ENCODE peak calls at places on chromosomes 12 and 14, in six cellular contexts. One of them, this sample, is unnamed.

GRCh38 chr12:111031956-111032919 is 111.9 kb upstream of the MYL2 start:
- DNase-seq in fibroblast of lung: no peak
- DNase-seq in gastrocnemius medialis: no peak
- DNase-seq in OCI-LY7: no peak
- DNase-seq in left ventricle myocardium inferior: no peak
- DNase-seq in astrocyte: no peak
- DNase-seq in this sample: no peak

GRCh38 chr14:93911975-93912374 is 15.2 kb upstream of the FAM181A start:
- DNase-seq in astrocyte: no peak
- DNase-seq in left ventricle myocardium inferior: no peak
- DNase-seq in gastrocnemius medialis: no peak
- DNase-seq in OCI-LY7: no peak
- DNase-seq in fibroblast of lung: no peak
- DNase-seq in this sample: no peak

GRCh38 chr12:104458645-104459555 is 2.2 kb downstream of the CHST11 start:
- DNase-seq in fibroblast of lung: no peak
- DNase-seq in left ventricle myocardium inferior: peak
- DNase-seq in OCI-LY7: no peak
- DNase-seq in astrocyte: peak
- DNase-seq in gastrocnemius medialis: no peak
- DNase-seq in this sample: no peak

GRCh38 chr12:27198036-27198435 is 46.0 kb upstream of the STK38L start:
- DNase-seq in fibroblast of lung: peak
- DNase-seq in gastrocnemius medialis: no peak
- DNase-seq in left ventricle myocardium inferior: no peak
- DNase-seq in astrocyte: peak
- DNase-seq in OCI-LY7: no peak
- DNase-seq in this sample: peak

GRCh38 chr12:62530596-62530995 is 64.0 kb downstream of the MON2 start:
- DNase-seq in astrocyte: peak
- DNase-seq in left ventricle myocardium inferior: no peak
- DNase-seq in OCI-LY7: no peak
- DNase-seq in gastrocnemius medialis: no peak
- DNase-seq in fibroblast of lung: peak
- DNase-seq in this sample: no peak

GRCh38 chr14:32896979-32897723 is 41.5 kb upstream of the NPAS3 start:
- DNase-seq in astrocyte: peak
- DNase-seq in left ventricle myocardium inferior: no peak
- DNase-seq in OCI-LY7: no peak
- DNase-seq in gastrocnemius medialis: no peak
- DNase-seq in fibroblast of lung: peak
- DNase-seq in this sample: no peak

GRCh38 chr14:92924247-92924646 is 1.3 kb downstream of the CHGA start:
- DNase-seq in fibroblast of lung: no peak
- DNase-seq in gastrocnemius medialis: no peak
- DNase-seq in left ventricle myocardium inferior: no peak
- DNase-seq in astrocyte: no peak
- DNase-seq in OCI-LY7: peak
- DNase-seq in this sample: no peak

GRCh38 chr14:37939442-37940028 is 268.2 kb upstream of the SSTR1 start:
- DNase-seq in fibroblast of lung: no peak
- DNase-seq in astrocyte: no peak
- DNase-seq in OCI-LY7: no peak
- DNase-seq in left ventricle myocardium inferior: no peak
- DNase-seq in gastrocnemius medialis: no peak
- DNase-seq in this sample: no peak

GRCh38 chr12:107032266-107032665 is 45.3 kb upstream of the MTERF2 start:
- DNase-seq in OCI-LY7: no peak
- DNase-seq in gastrocnemius medialis: no peak
- DNase-seq in astrocyte: no peak
- DNase-seq in fibroblast of lung: no peak
- DNase-seq in left ventricle myocardium inferior: no peak
- DNase-seq in this sample: no peak

GRCh38 chr12:58452546-58452945 is 467.8 kb downstream of the LRIG3 start:
- DNase-seq in left ventricle myocardium inferior: no peak
- DNase-seq in fibroblast of lung: peak
- DNase-seq in astrocyte: peak
- DNase-seq in OCI-LY7: no peak
- DNase-seq in gastrocnemius medialis: no peak
- DNase-seq in this sample: no peak

DNA sequence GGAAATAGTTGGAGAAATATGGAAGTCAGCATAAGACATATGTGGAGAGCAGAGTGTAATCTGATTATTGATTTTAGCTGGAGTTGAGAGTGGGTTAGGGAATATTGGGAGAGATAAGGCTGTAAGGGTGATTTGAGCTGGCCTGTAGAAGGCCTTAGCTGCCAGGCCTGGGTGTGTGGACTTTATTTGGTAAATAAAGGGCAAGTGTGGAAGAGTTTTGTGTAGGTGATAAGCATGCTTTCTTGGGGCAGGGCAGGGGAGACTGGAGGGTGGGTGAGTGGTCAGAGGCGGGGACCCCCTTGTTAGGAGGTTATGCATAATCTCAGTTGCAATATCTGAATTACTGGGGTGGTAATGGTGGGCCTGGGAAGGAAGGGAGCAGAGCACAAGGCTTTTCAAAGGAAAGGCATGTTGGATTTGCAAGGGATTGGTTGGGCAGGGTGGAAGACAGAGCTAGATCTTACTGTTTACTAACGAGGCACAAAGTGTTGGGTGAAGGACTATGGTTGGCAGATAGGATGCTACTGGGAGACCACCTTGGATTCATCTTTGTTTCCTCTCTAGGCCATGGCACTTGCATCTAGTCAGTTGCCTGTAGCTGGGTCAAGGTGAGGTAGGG is 5.5 kb downstream of the KHNYN start:
- DNase-seq in OCI-LY7: no peak
- DNase-seq in left ventricle myocardium inferior: no peak
- DNase-seq in gastrocnemius medialis: no peak
- DNase-seq in astrocyte: no peak
- DNase-seq in fibroblast of lung: no peak
- DNase-seq in this sample: no peak
- H3K27ac ChIP-seq in OCI-LY7: no peak
- H3K27ac ChIP-seq in left ventricle myocardium inferior: peak
- H3K27ac ChIP-seq in gastrocnemius medialis: no peak
- H3K27ac ChIP-seq in astrocyte: no peak
- H3K27ac ChIP-seq in fibroblast of lung: no peak
- H3K27ac ChIP-seq in this sample: no peak

GRCh38 chr12:120103371-120103770 is 13.2 kb downstream of the RAB35 start:
- DNase-seq in gastrocnemius medialis: no peak
- DNase-seq in astrocyte: no peak
- DNase-seq in left ventricle myocardium inferior: no peak
- DNase-seq in fibroblast of lung: no peak
- DNase-seq in OCI-LY7: no peak
- DNase-seq in this sample: no peak

GRCh38 chr12:120101182-120101581 is 15.4 kb downstream of the RAB35 start:
- DNase-seq in astrocyte: no peak
- DNase-seq in OCI-LY7: no peak
- DNase-seq in left ventricle myocardium inferior: no peak
- DNase-seq in fibroblast of lung: peak
- DNase-seq in gastrocnemius medialis: peak
- DNase-seq in this sample: no peak

GRCh38 chr12:120102189-120103043 is 14.1 kb downstream of the RAB35 start:
- DNase-seq in OCI-LY7: no peak
- DNase-seq in gastrocnemius medialis: no peak
- DNase-seq in left ventricle myocardium inferior: no peak
- DNase-seq in astrocyte: no peak
- DNase-seq in fibroblast of lung: no peak
- DNase-seq in this sample: no peak

GRCh38 chr12:120101617-120102016 is 14.9 kb downstream of the RAB35 start:
- DNase-seq in gastrocnemius medialis: no peak
- DNase-seq in OCI-LY7: no peak
- DNase-seq in left ventricle myocardium inferior: no peak
- DNase-seq in fibroblast of lung: no peak
- DNase-seq in astrocyte: no peak
- DNase-seq in this sample: no peak

GRCh38 chr12:120103044-120103338 is 13.6 kb downstream of the RAB35 start:
- DNase-seq in OCI-LY7: no peak
- DNase-seq in fibroblast of lung: no peak
- DNase-seq in left ventricle myocardium inferior: no peak
- DNase-seq in gastrocnemius medialis: no peak
- DNase-seq in astrocyte: no peak
- DNase-seq in this sample: no peak
- H3K4me3 ChIP-seq in OCI-LY7: no peak
- H3K4me3 ChIP-seq in fibroblast of lung: no peak
- H3K4me3 ChIP-seq in left ventricle myocardium inferior: no peak
- H3K4me3 ChIP-seq in gastrocnemius medialis: no peak
- H3K4me3 ChIP-seq in astrocyte: no peak
- H3K4me3 ChIP-seq in this sample: no peak

GRCh38 chr12:124581792-124582424 is 14.5 kb upstream of the NCOR2 start:
- DNase-seq in OCI-LY7: no peak
- DNase-seq in fibroblast of lung: no peak
- DNase-seq in gastrocnemius medialis: no peak
- DNase-seq in left ventricle myocardium inferior: peak
- DNase-seq in astrocyte: no peak
- DNase-seq in this sample: no peak
- H3K27ac ChIP-seq in OCI-LY7: no peak
- H3K27ac ChIP-seq in fibroblast of lung: no peak
- H3K27ac ChIP-seq in gastrocnemius medialis: no peak
- H3K27ac ChIP-seq in left ventricle myocardium inferior: peak
- H3K27ac ChIP-seq in astrocyte: no peak
- H3K27ac ChIP-seq in this sample: no peak

DNA sequence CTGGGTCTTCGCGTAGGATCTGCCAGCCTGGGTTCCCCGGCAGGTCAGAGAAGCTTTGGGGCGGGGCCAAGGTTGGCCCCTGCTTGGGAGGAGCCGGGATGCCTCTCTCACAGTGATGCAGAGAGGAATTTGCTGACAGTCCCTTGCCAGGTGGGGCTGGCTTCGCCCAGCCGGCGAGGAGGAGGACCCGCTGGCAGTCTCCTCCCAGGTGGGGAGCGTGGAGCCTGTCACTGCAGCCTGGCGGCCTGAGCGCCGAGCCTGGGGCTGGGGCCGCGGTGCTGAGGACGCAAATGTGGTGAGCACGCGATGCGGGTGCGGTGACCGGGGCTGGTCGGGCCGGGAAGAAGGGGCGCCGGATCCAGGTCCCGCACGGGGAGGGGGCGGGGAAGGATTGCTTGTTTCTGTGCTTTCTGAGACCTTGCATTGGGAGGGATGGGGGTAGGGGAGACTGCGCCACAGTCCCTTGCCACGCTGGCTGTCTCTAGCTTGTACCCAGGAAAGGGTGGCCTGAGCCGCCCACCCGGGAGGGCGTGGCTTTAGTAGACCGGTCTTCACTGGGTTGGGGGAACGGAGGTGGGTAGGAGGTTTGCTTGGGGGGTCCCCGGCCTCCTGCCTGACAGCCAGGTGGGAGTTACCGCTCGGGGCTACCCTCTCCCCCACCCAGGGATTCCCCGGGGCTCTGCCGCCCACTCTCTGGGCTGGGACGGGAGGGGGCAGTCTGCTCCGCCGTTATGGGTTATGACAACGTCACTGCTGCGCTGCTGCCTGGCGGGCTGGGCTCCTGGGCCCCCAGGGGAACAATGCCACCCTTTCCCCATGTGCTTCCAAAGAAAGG is at the start of gene TMEM63C:
- DNase-seq in left ventricle myocardium inferior: no peak
- DNase-seq in OCI-LY7: peak
- DNase-seq in gastrocnemius medialis: no peak
- DNase-seq in fibroblast of lung: no peak
- DNase-seq in astrocyte: peak
- DNase-seq in this sample: no peak
- H3K4me3 ChIP-seq in left ventricle myocardium inferior: peak
- H3K4me3 ChIP-seq in OCI-LY7: peak
- H3K4me3 ChIP-seq in gastrocnemius medialis: peak
- H3K4me3 ChIP-seq in fibroblast of lung: no peak
- H3K4me3 ChIP-seq in astrocyte: peak
- H3K4me3 ChIP-seq in this sample: peak

GRCh38 chr12:10554971-10555481 is 49.3 kb downstream of the EIF2S3B start:
- DNase-seq in astrocyte: no peak
- DNase-seq in fibroblast of lung: no peak
- DNase-seq in OCI-LY7: no peak
- DNase-seq in left ventricle myocardium inferior: no peak
- DNase-seq in gastrocnemius medialis: no peak
- DNase-seq in this sample: no peak

GRCh38 chr12:10557766-10558165 is 52.1 kb downstream of the EIF2S3B start:
- DNase-seq in OCI-LY7: peak
- DNase-seq in fibroblast of lung: no peak
- DNase-seq in gastrocnemius medialis: no peak
- DNase-seq in astrocyte: no peak
- DNase-seq in left ventricle myocardium inferior: no peak
- DNase-seq in this sample: no peak

GRCh38 chr12:10559241-10559640 is 53.6 kb downstream of the EIF2S3B start:
- DNase-seq in OCI-LY7: peak
- DNase-seq in astrocyte: no peak
- DNase-seq in gastrocnemius medialis: no peak
- DNase-seq in fibroblast of lung: no peak
- DNase-seq in left ventricle myocardium inferior: no peak
- DNase-seq in this sample: no peak

GRCh38 chr12:10557329-10557728 is 51.6 kb downstream of the EIF2S3B start:
- DNase-seq in fibroblast of lung: no peak
- DNase-seq in left ventricle myocardium inferior: no peak
- DNase-seq in OCI-LY7: peak
- DNase-seq in astrocyte: no peak
- DNase-seq in gastrocnemius medialis: no peak
- DNase-seq in this sample: no peak

DNA sequence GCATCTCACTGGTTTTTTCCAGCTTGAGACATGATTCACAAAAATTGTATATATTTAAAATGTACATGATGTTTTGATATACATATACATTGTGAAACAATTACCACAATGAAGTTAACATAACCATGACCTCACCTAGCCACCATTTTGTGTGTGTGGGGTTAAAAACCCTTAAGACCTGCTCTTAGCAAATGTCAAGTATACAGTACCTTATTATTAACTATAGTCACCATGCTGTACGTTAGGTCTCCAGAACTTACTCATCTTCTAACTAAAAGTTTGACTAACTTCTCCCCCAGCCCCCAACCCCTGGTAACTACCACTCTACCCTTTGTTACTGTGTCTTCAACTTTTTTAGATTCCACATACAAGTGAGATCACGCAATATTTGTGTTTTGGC is 52.6 kb downstream of the EIF2S3B start:
- DNase-seq in fibroblast of lung: no peak
- DNase-seq in left ventricle myocardium inferior: no peak
- DNase-seq in OCI-LY7: peak
- DNase-seq in astrocyte: no peak
- DNase-seq in gastrocnemius medialis: no peak
- DNase-seq in this sample: no peak
- H3K27ac ChIP-seq in fibroblast of lung: no peak
- H3K27ac ChIP-seq in left ventricle myocardium inferior: no peak
- H3K27ac ChIP-seq in OCI-LY7: peak
- H3K27ac ChIP-seq in astrocyte: no peak
- H3K27ac ChIP-seq in gastrocnemius medialis: no peak
- H3K27ac ChIP-seq in this sample: no peak